ENCODE peak calls at places on chromosomes 12 and 14, in five cellular contexts. T is epithelial cell of esophagus; G is HuH-7.5; M is Jurkat, Clone E6-1; H is MCF 10A. P is an unnamed sample.

GRCh38 chr14:95935228-95935822 is 58.7 kb downstream of the TUNAR start:
- DNase-seq in G (no peak), H (peak; percentile 48), T (peak; percentile 31), M (peak; percentile 47), P (no peak)

GRCh38 chr12:12583510-12583909 is 20.8 kb upstream of the DUSP16 start:
- DNase-seq in T (no peak), H (no peak), G (no peak), M (no peak), P (no peak)

GRCh38 chr14:52021971-52022600 is 32.7 kb downstream of the RTRAF start:
- DNase-seq in G (no peak), H (no peak), T (no peak), M (no peak), P (no peak)

GRCh38 chr12:43848786-43849185 is 12.9 kb downstream of the TMEM117 start:
- DNase-seq in T (peak; percentile 82), G (no peak), H (no peak), M (no peak), P (no peak)

GRCh38 chr12:48388430-48388829 is 37.7 kb upstream of the ZNF641 start:
- DNase-seq in H (peak; percentile 22), T (no peak), G (no peak), M (no peak), P (no peak)

GRCh38 chr12:60174914-60175313 is 579.1 kb downstream of the SLC16A7 start:
- DNase-seq in T (no peak), H (no peak), G (no peak), M (no peak), P (no peak)

GRCh38 chr12:121038861-121039654 is at the start of gene OASL:
- DNase-seq in H (peak; percentile 83), G (no peak), T (peak; percentile 51), M (no peak), P (no peak)

GRCh38 chr12:47362131-47362686 is 282.4 kb upstream of the AMIGO2 start:
- DNase-seq in G (no peak), M (no peak), T (no peak), H (no peak), P (no peak)

GRCh38 chr14:42222924-42223471 is 616.3 kb downstream of the LRFN5 start:
- DNase-seq in M (no peak), H (peak; percentile 70), G (no peak), T (peak; percentile 72), P (peak; percentile 76)

GRCh38 chr14:74501135-74501614 is 7.6 kb downstream of the ISCA2 start:
- DNase-seq in T (peak; percentile 75), M (no peak), G (no peak), H (peak; percentile 63), P (no peak)

GRCh38 chr14:90458536-90458935 is 61.7 kb downstream of the CALM1 start:
- DNase-seq in T (peak; percentile 76), H (peak; percentile 39), M (no peak), G (no peak), P (no peak)

GRCh38 chr14:36477266-36477665 is 42.8 kb downstream of the NKX2-1 start:
- DNase-seq in G (no peak), T (peak; percentile 25), M (peak; percentile 8), H (no peak), P (no peak)

GRCh38 chr14:98138666-98139065 is 1133.3 kb downstream of the BCL11B start:
- DNase-seq in M (peak; percentile 92), H (peak; percentile 45), G (no peak), T (peak; percentile 59), P (peak; percentile 55)

GRCh38 chr12:64951944-64952343 is 127.5 kb downstream of the TBC1D30 start:
- DNase-seq in G (no peak), T (no peak), M (peak; percentile 15), H (no peak), P (no peak)

GRCh38 chr12:77599782-77600491 is 230.8 kb upstream of the NAV3 start:
- DNase-seq in H (no peak), G (no peak), T (no peak), M (no peak), P (no peak)

GRCh38 chr12:112822056-112822455 is 30.5 kb downstream of the RPH3A start:
- DNase-seq in T (peak; percentile 44), M (no peak), G (no peak), H (no peak), P (no peak)

GRCh38 chr14:32203928-32204357 is 874 bp upstream of the RNU6-8 start:
- DNase-seq in G (no peak), T (no peak), H (no peak), M (no peak), P (peak; percentile 0)

GRCh38 chr14:74905595-74906142 is 17.4 kb downstream of the RPS6KL1 start:
- DNase-seq in H (peak; percentile 59), M (peak; percentile 24), G (peak; percentile 59), T (peak; percentile 47), P (peak; percentile 6)

GRCh38 chr12:48978741-48979601 is 849 bp downstream of the WNT1 start:
- DNase-seq in T (no peak), G (peak; percentile 61), H (no peak), M (no peak), P (no peak)

GRCh38 chr14:96096639-96097610 is 57.8 kb downstream of the C14orf132 start:
- DNase-seq in M (no peak), H (no peak), T (no peak), G (no peak), P (no peak)